ENCODE peak calls at places on chromosome 13, in eight cellular contexts. T is WERI-Rb-1; N is Panc1; D is CD8-positive, alpha-beta T cell; Y is endothelial cell of umbilical vein; M is BJ; A is left lung; J is neural crest cell. I is an unnamed sample.

GRCh38 chr13:36412736-36413135 is 19.6 kb upstream of the CCNA1 start:
- DNase-seq in A (no peak), Y (no peak), D (no peak), T (no peak), M (no peak), N (no peak), J (no peak), I (no peak)

GRCh38 chr13:65508338-65508737 is 1721.8 kb downstream of the PCDH9 start:
- DNase-seq in J (no peak), M (no peak), A (no peak), Y (no peak), N (no peak), T (no peak), D (no peak), I (no peak)

GRCh38 chr13:26017196-26017921 is 34.5 kb downstream of the SHISA2 start:
- DNase-seq in M (no peak), J (no peak), Y (no peak), A (no peak), T (no peak), D (peak), N (no peak), I (no peak)

GRCh38 chr13:53631511-53631910 is 602.9 kb downstream of the OLFM4 start:
- DNase-seq in M (no peak), D (no peak), A (no peak), J (no peak), Y (no peak), N (no peak), T (no peak), I (no peak)

GRCh38 chr13:113005997-113006396 is 37.0 kb downstream of the MCF2L start:
- DNase-seq in N (no peak), J (no peak), Y (no peak), D (no peak), T (no peak), A (no peak), M (no peak), I (no peak)

GRCh38 chr13:58620171-58620570 is 988.6 kb downstream of the PCDH17 start:
- DNase-seq in Y (no peak), N (no peak), A (no peak), T (no peak), M (no peak), D (no peak), J (no peak), I (no peak)

GRCh38 chr13:51804295-51805172 is 571 bp upstream of the DHRS12 start:
- DNase-seq in A (no peak), M (no peak), T (no peak), D (peak), J (no peak), N (no peak), Y (no peak), I (no peak)

GRCh38 chr13:45658586-45659235 is 43.2 kb upstream of the ERICH6B start:
- DNase-seq in Y (no peak), T (no peak), J (no peak), A (no peak), D (no peak), M (peak), N (no peak), I (no peak)

GRCh38 chr13:44719857-44720671 is 143.9 kb upstream of the TSC22D1 start:
- DNase-seq in N (no peak), D (no peak), M (peak), T (no peak), J (no peak), A (no peak), Y (peak), I (no peak)

GRCh38 chr13:99371956-99372355 is 64.8 kb upstream of the GPR183 start:
- DNase-seq in M (no peak), A (no peak), D (peak), T (peak), J (no peak), N (no peak), Y (no peak), I (no peak)

GRCh38 chr13:94950303-94950702 is 238.0 kb upstream of the SOX21 start:
- DNase-seq in J (no peak), A (no peak), N (no peak), D (no peak), T (peak), M (no peak), Y (no peak), I (no peak)

GRCh38 chr13:90105881-90106496 is 1241.5 kb upstream of the MIR17HG start:
- DNase-seq in Y (no peak), M (peak), A (no peak), T (no peak), D (no peak), N (no peak), J (no peak), I (no peak)

GRCh38 chr13:44317752-44318550 is 55.7 kb upstream of the SERP2 start:
- DNase-seq in D (no peak), M (no peak), N (no peak), Y (no peak), A (no peak), T (no peak), J (no peak), I (no peak)

GRCh38 chr13:46913757-46914156 is 16.9 kb upstream of the HTR2A start:
- DNase-seq in N (no peak), Y (no peak), J (no peak), M (no peak), T (no peak), D (no peak), A (no peak), I (no peak)

GRCh38 chr13:42991892-42992584 is at the start of gene EPSTI1:
- DNase-seq in D (peak), Y (peak), M (no peak), N (no peak), A (peak), T (peak), J (peak), I (no peak)

GRCh38 chr13:20127563-20128458 is 33.0 kb downstream of the GJA3 start:
- DNase-seq in M (no peak), T (peak), D (peak), Y (peak), J (peak), N (no peak), A (peak), I (no peak)
- TF ChIP-seq CTCF in M (peak), T (peak), D (peak), Y (peak), J (peak), N (peak), A (no peak), I (peak)

GRCh38 chr13:96000069-96000468 is 53.1 kb downstream of the UGGT2 start:
- DNase-seq in D (no peak), J (no peak), T (no peak), Y (no peak), A (no peak), N (no peak), M (no peak), I (no peak)

DNA sequence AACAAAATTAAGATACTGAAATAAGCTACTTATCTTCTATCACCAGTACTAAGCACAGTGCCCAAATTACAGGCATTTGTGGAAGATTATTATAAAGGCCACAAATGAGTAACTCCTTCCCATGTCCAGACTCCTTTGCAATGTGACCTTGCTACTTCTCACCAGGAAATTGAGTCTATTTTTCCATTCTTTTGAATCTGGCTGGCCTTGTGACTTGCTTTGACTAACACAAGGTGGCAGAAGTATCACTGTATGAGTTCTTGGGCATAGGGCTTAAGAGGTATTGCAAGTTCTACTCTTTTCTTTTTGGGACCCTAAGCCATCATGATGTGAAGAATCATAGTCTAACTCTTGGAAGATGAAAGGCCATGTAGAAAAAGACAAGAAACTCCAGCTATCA is 49.9 kb downstream of the UGGT2 start:
- DNase-seq in T (no peak), N (no peak), J (no peak), Y (peak), M (no peak), D (no peak), A (no peak), I (no peak)
- TF ChIP-seq CTCF in T (peak), N (no peak), J (peak), Y (no peak), M (no peak), D (no peak), A (no peak), I (no peak)

GRCh38 chr13:98142427-98143156 is at the start of gene FARP1:
- DNase-seq in N (no peak), T (peak), J (peak), M (no peak), A (peak), Y (peak), D (no peak), I (peak)
- TF ChIP-seq CTCF in N (peak), T (peak), J (peak), M (no peak), A (peak), Y (peak), D (no peak), I (peak)

GRCh38 chr13:49676581-49677298 is 14.5 kb downstream of the EBPL start:
- DNase-seq in Y (no peak), D (no peak), A (no peak), N (no peak), J (no peak), T (no peak), M (no peak), I (no peak)

GRCh38 chr13:49681837-49682236 is 9.4 kb downstream of the EBPL start:
- DNase-seq in J (no peak), Y (no peak), N (no peak), D (no peak), M (no peak), A (no peak), T (no peak), I (no peak)

GRCh38 chr13:49683489-49683888 is 7.8 kb downstream of the EBPL start:
- DNase-seq in J (no peak), Y (no peak), A (no peak), D (no peak), T (no peak), M (no peak), N (no peak), I (no peak)

GRCh38 chr13:49678172-49678914 is 12.9 kb downstream of the EBPL start:
- DNase-seq in M (no peak), A (no peak), T (no peak), N (no peak), J (no peak), Y (no peak), D (no peak), I (no peak)

DNA sequence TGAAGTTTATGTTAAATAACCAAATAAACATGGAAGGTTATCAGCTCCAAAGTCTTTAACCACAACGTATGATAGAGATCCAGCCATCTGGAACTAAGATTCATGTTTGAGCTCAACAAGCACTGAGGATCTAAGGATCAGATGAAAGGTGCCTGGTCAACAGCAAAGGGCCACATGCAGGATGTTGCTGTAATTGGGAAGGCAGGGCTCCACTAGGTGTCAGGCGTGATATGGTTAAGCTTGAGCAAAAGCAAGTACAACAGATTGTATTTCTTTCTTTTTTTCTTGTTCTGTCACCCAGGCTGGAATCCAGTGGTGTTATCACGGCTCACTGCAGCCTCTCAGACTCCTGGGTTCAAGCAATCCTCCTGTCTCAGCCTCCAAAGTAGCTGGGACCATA is 12.0 kb downstream of the EBPL start:
- DNase-seq in N (no peak), Y (peak), M (no peak), T (peak), J (no peak), D (no peak), A (no peak), I (no peak)
- TF ChIP-seq CTCF in N (no peak), Y (no peak), M (peak), T (peak), J (no peak), D (no peak), A (no peak), I (no peak)

GRCh38 chr13:33204130-33204927 is 81.2 kb downstream of the STARD13 start:
- DNase-seq in D (no peak), J (no peak), T (no peak), M (peak), Y (peak), N (no peak), A (no peak), I (no peak)

GRCh38 chr13:33205804-33206221 is 79.7 kb downstream of the STARD13 start:
- DNase-seq in A (no peak), T (no peak), D (no peak), M (no peak), J (no peak), N (no peak), Y (peak), I (no peak)

GRCh38 chr13:33205224-33205623 is 80.3 kb downstream of the STARD13 start:
- DNase-seq in N (no peak), Y (peak), D (no peak), J (no peak), T (no peak), M (no peak), A (no peak), I (no peak)

GRCh38 chr13:33199282-33199850 is 86.2 kb downstream of the STARD13 start:
- DNase-seq in M (no peak), N (no peak), D (no peak), Y (no peak), A (no peak), J (no peak), T (no peak), I (no peak)

DNA sequence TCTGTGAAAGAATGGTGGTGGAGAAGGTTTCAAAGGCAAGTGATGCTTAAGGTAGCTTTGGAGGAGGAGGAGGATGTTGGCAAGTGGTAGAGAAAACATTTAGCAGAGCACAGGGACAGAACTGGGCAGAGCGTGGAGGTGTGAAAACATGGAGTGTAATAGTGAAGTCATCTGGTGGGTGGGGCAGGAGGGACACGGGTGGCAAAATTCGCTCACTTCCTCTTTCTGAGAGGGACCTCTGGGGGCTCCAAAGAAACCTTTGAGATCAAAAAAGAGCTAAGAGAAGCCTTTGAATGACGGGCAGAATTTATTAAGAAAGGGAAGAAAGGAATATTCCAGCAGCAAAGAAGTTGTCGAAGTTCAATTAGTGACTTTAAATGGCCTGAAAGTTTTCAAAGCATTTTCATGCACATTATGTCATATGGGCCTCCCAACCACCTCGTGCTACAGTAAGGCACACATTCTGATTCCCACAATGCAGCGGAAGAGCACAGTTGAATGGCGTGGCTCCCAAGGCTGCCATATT is 82.8 kb downstream of the STARD13 start:
- DNase-seq in A (no peak), J (no peak), T (no peak), N (no peak), D (no peak), Y (no peak), M (no peak), I (no peak)
- TF ChIP-seq CTCF in A (no peak), J (no peak), T (no peak), N (no peak), D (no peak), Y (no peak), M (no peak), I (no peak)

GRCh38 chr13:37869756-37870488 is at the start of gene TRPC4:
- DNase-seq in A (peak), M (no peak), Y (peak), J (peak), D (no peak), T (peak), N (no peak), I (no peak)
- TF ChIP-seq CTCF in A (no peak), M (peak), Y (peak), J (peak), D (no peak), T (peak), N (peak), I (peak)